ENCODE peak calls at places on chromosomes 16 and 17, in five cellular contexts. B is A673, F is AG04449, C is kidney epithelial cell, J is cardiac fibroblast. Y is an unnamed sample.

GRCh38 chr17:65537845-65538678 is 23.4 kb downstream of the AXIN2 start:
- DNase-seq in J (no peak), C (no peak), B (no peak), F (no peak), Y (peak; percentile 83)

GRCh38 chr17:82815790-82816305 is 24.0 kb downstream of the ZNF750 start:
- DNase-seq in J (no peak), C (no peak), F (no peak), B (peak; percentile 73), Y (no peak)

GRCh38 chr16:82432261-82432660 is 194.5 kb upstream of the CDH13 start:
- DNase-seq in C (no peak), J (no peak), B (no peak), F (no peak), Y (peak; percentile 16)

GRCh38 chr17:39001703-39002637 is 34.8 kb upstream of the FBXO47 start:
- DNase-seq in F (no peak), B (peak; percentile 19), J (peak; percentile 94), C (peak; percentile 42), Y (peak; percentile 86)

GRCh38 chr16:35735403-35736251 is 2276.2 kb downstream of the TP53TG3F start:
- DNase-seq in C (no peak), F (no peak), J (no peak), B (no peak), Y (no peak)

GRCh38 chr17:19457830-19458271 is 46.8 kb downstream of the RNF112 start:
- DNase-seq in F (no peak), C (no peak), J (no peak), B (peak; percentile 31), Y (no peak)

GRCh38 chr17:45923511-45924268 is 29.3 kb downstream of the MAPT start:
- DNase-seq in F (no peak), B (peak; percentile 26), C (no peak), J (peak; percentile 60), Y (peak; percentile 58)

GRCh38 chr16:35598696-35599332 is 2139.4 kb downstream of the TP53TG3F start:
- DNase-seq in B (no peak), F (no peak), C (no peak), J (no peak), Y (no peak)

GRCh38 chr16:17375388-17376304 is 95.1 kb downstream of the XYLT1 start:
- DNase-seq in J (no peak), C (no peak), F (no peak), B (no peak), Y (no peak)

GRCh38 chr16:8937803-8938202 is 25.9 kb downstream of the USP7 start:
- DNase-seq in C (no peak), J (no peak), B (no peak), F (no peak), Y (no peak)

GRCh38 chr17:72122668-72123495 is 2.1 kb downstream of the SOX9 start:
- DNase-seq in C (no peak), B (peak; percentile 65), F (no peak), J (peak; percentile 74), Y (peak; percentile 57)

GRCh38 chr17:64783556-64784352 is 121.6 kb upstream of the SMURF2 start:
- DNase-seq in C (no peak), B (no peak), J (no peak), F (no peak), Y (no peak)

GRCh38 chr17:31829649-31830048 is 29.4 kb downstream of the COPRS start:
- DNase-seq in B (no peak), F (no peak), J (no peak), C (no peak), Y (no peak)

GRCh38 chr17:12402963-12403622 is 262.6 kb upstream of the MYOCD start:
- DNase-seq in C (peak; percentile 26), B (no peak), J (peak; percentile 14), F (peak; percentile 85), Y (peak; percentile 54)

GRCh38 chr17:15457723-15458094 is 9.7 kb downstream of the CDRT4 start:
- DNase-seq in J (no peak), F (no peak), C (no peak), B (no peak), Y (peak; percentile 43)

GRCh38 chr16:4032768-4033167 is 83.5 kb downstream of the ADCY9 start:
- DNase-seq in F (no peak), J (no peak), C (no peak), B (no peak), Y (peak; percentile 53)

GRCh38 chr16:13070268-13070667 is 168.9 kb downstream of the SHISA9 start:
- DNase-seq in J (no peak), C (no peak), F (no peak), B (no peak), Y (no peak)

GRCh38 chr16:54331241-54332002 is 44.8 kb upstream of the IRX3 start:
- DNase-seq in F (no peak), B (no peak), J (no peak), C (no peak), Y (no peak)

GRCh38 chr17:57677301-57677700 is 67.8 kb downstream of the CCDC182 start:
- DNase-seq in F (no peak), J (no peak), C (no peak), B (no peak), Y (no peak)

GRCh38 chr16:88453217-88453531 is at the start of gene ZFPM1:
- DNase-seq in J (no peak), C (no peak), B (no peak), F (no peak), Y (no peak)

GRCh38 chr16:29899516-29900101 is at the start of gene SEZ6L2:
- DNase-seq in C (peak; percentile 85), J (peak; percentile 95), F (peak; percentile 12), B (peak; percentile 94), Y (peak; percentile 84)

GRCh38 chr17:79220715-79221291 is 146.2 kb downstream of the ENGASE start:
- DNase-seq in F (no peak), J (no peak), B (no peak), C (no peak), Y (no peak)

GRCh38 chr17:54280741-54281140 is 458.0 kb downstream of the KIF2B start:
- DNase-seq in J (no peak), F (no peak), C (no peak), B (no peak), Y (no peak)

GRCh38 chr17:5128905-5129535 is 13.2 kb downstream of the USP6 start:
- DNase-seq in F (no peak), C (no peak), B (no peak), J (no peak), Y (no peak)

GRCh38 chr17:8630227-8630801 is at the start of gene MYH10:
- DNase-seq in B (peak; percentile 15), F (no peak), J (no peak), C (no peak), Y (no peak)

GRCh38 chr16:15946257-15947044 is 3.0 kb upstream of the ABCC1 start:
- DNase-seq in J (peak; percentile 76), C (no peak), F (peak; percentile 50), B (peak; percentile 62), Y (peak; percentile 85)

GRCh38 chr17:17580662-17581470 is 10.6 kb downstream of the PEMT start:
- DNase-seq in F (no peak), C (no peak), B (no peak), J (peak; percentile 68), Y (no peak)

GRCh38 chr17:72187544-72187943 is 66.7 kb downstream of the SOX9 start:
- DNase-seq in B (no peak), J (peak; percentile 80), F (no peak), C (no peak), Y (no peak)

GRCh38 chr16:57266531-57267268 is 17.8 kb downstream of the PLLP start:
- DNase-seq in F (no peak), C (no peak), B (no peak), J (no peak), Y (no peak)

GRCh38 chr17:59373879-59374495 is 42.5 kb downstream of the YPEL2 start:
- DNase-seq in J (peak; percentile 96), B (peak; percentile 57), F (peak; percentile 89), C (no peak), Y (peak; percentile 97)

GRCh38 chr16:22007159-22007508 is 777 bp upstream of the MOSMO start:
- DNase-seq in F (no peak), C (no peak), J (no peak), B (no peak), Y (no peak)

GRCh38 chr16:22005746-22006145 is 2.2 kb upstream of the MOSMO start:
- DNase-seq in C (no peak), F (no peak), J (no peak), B (no peak), Y (no peak)

GRCh38 chr16:22008215-22009142 is 568 bp downstream of the MOSMO start:
- DNase-seq in F (no peak), J (no peak), B (no peak), C (no peak), Y (no peak)

GRCh38 chr16:22007509-22008214 is at the start of gene MOSMO:
- DNase-seq in B (peak; percentile 69), J (peak; percentile 64), C (no peak), F (no peak), Y (peak; percentile 56)

DNA sequence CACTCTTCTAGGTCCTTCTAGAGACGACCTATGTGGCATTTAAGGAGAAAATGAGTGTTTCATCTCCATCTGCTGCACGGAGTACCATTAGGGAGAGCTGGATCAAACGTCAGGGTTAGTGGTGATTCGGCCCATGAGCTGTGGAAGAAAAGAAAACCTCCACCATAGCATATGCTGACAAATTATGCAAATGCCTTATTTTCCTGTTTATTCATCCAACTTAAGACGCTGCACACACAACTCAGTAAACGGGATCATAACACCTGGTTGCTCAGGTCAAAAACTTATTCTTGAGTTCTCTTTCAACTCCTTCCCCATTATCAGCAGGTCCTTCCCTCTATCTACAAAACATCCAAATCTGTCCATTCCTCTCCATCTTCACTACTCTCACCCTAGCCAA is 1.3 kb upstream of the MOSMO start:
- DNase-seq in F (no peak), B (no peak), J (no peak), C (no peak), Y (no peak)
- TF ChIP-seq CTCF in F (no peak), B (no peak), J (no peak), C (no peak), Y (no peak)

DNA sequence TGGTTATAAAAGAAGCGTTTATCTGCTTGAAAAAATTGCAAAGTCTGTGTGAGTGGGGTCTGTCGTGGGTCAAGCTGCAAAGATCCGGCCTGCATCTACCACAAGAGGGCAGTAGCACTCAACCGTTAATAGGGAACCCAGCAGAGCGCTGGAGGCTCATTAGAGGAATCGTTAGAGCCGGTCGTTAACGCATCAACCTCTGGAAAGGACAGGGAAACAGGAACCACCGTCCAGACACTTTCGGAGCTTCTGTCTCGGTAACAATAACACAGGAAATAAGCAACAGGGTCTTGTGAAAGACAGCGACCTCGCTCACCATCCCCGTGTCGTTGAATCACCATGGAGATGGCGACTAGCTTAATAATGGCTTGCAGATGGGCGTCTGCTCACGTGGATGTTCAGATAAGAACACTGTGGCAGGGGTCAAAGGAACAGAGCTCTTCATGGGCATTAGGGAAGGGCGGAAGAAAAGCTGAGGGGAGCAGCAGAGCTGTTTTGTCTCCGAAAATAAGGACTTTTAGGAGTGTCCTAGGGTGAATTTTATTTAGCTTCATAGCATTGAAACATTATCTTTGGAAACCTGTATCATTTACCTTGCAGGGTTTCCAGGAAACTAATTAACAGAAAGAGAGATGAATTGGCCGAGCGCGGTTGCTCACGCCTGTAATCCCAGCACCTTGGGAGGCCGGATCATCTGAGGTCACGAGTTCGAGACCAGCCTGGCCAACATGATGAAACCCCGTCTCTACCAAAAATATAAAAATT is 11.9 kb upstream of the NSRP1 start:
- DNase-seq in J (peak; percentile 89), F (no peak), B (peak; percentile 88), C (no peak), Y (peak; percentile 80)
- H3K4me3 ChIP-seq in J (peak overlapping the region; percentile 45), F (peak overlapping the region; percentile 60), B (peak overlapping the region; percentile 44), C (peak overlapping the region; percentile 45), Y (peak overlapping the region; percentile 64)

GRCh38 chr16:72530434-72530833 is 358.5 kb upstream of the PMFBP1 start:
- DNase-seq in B (peak; percentile 87), F (no peak), C (no peak), J (peak; percentile 87), Y (peak; percentile 67)
- TF ChIP-seq CTCF in B (peak; percentile 58), F (no peak), C (no peak), J (peak; percentile 59), Y (peak; percentile 44)

GRCh38 chr17:78114831-78115723 is 13.5 kb downstream of the TMC6 start:
- DNase-seq in C (no peak), J (no peak), B (no peak), F (no peak), Y (no peak)
- H3K4me3 ChIP-seq in C (no peak overlapping the region), J (no peak overlapping the region), B (no peak overlapping the region), F (no peak overlapping the region), Y (no peak overlapping the region)